ENCODE peak calls at places on chromosomes 16 and 17, in eight cellular contexts. K is left ventricle myocardium inferior; N is A549; J is lower leg skin; U is BJ; H is SJSA1; W is stomach; L is CD8-positive, alpha-beta memory T cell. T is an unnamed sample.

GRCh38 chr17:79947351-79948031 is 88.2 kb downstream of the TBC1D16 start:
- DNase-seq in L (no peak), W (no peak), K (peak; percentile 12), N (no peak), U (no peak), H (no peak), J (no peak), T (peak; percentile 16)

GRCh38 chr16:78821335-78821734 is 721.9 kb downstream of the WWOX start:
- DNase-seq in N (no peak), L (no peak), J (no peak), U (no peak), K (no peak), W (no peak), H (no peak), T (no peak)

GRCh38 chr17:76371656-76372628 is 12.5 kb upstream of the SPHK1 start:
- DNase-seq in U (peak; percentile 93), J (no peak), W (no peak), N (peak; percentile 65), K (no peak), H (peak; percentile 96), L (no peak), T (peak; percentile 98)

GRCh38 chr17:5584383-5584951 is at the start of gene NLRP1:
- DNase-seq in K (peak; percentile 89), W (peak; percentile 76), H (peak; percentile 76), L (peak; percentile 91), N (peak; percentile 31), U (peak; percentile 56), J (peak; percentile 96), T (peak; percentile 76)

GRCh38 chr16:68646948-68647659 is 2.0 kb downstream of the CDH3 start:
- DNase-seq in K (no peak), H (no peak), J (no peak), W (no peak), L (no peak), N (no peak), U (no peak), T (no peak)

GRCh38 chr16:19083670-19084069 is 16.3 kb downstream of the COQ7 start:
- DNase-seq in N (no peak), J (no peak), W (no peak), K (no peak), H (no peak), U (no peak), L (no peak), T (no peak)

GRCh38 chr16:22192261-22193133 is 13.6 kb upstream of the EEF2K start:
- DNase-seq in L (peak; percentile 83), U (peak; percentile 65), K (peak; percentile 77), N (no peak), J (peak; percentile 94), W (peak; percentile 78), H (peak; percentile 76), T (peak; percentile 82)

GRCh38 chr17:12422632-12423031 is 243.1 kb upstream of the MYOCD start:
- DNase-seq in W (peak; percentile 73), L (no peak), N (no peak), J (no peak), U (no peak), H (no peak), K (peak; percentile 55), T (no peak)

GRCh38 chr16:71693168-71693567 is 31.3 kb downstream of the PHLPP2 start:
- DNase-seq in J (no peak), H (no peak), L (no peak), N (no peak), K (no peak), W (no peak), U (no peak), T (no peak)

GRCh38 chr17:49987290-49987585 is 7.8 kb downstream of the DLX3 start:
- DNase-seq in K (no peak), L (no peak), U (no peak), J (no peak), W (no peak), H (no peak), N (no peak), T (no peak)

GRCh38 chr16:79097781-79098180 is 502.8 kb downstream of the MAF start:
- DNase-seq in J (no peak), H (no peak), U (no peak), N (no peak), W (no peak), K (no peak), L (no peak), T (no peak)

GRCh38 chr17:12250973-12251372 is 230.3 kb downstream of the MAP2K4 start:
- DNase-seq in U (no peak), J (no peak), H (no peak), K (no peak), N (no peak), L (no peak), W (no peak), T (no peak)

DNA sequence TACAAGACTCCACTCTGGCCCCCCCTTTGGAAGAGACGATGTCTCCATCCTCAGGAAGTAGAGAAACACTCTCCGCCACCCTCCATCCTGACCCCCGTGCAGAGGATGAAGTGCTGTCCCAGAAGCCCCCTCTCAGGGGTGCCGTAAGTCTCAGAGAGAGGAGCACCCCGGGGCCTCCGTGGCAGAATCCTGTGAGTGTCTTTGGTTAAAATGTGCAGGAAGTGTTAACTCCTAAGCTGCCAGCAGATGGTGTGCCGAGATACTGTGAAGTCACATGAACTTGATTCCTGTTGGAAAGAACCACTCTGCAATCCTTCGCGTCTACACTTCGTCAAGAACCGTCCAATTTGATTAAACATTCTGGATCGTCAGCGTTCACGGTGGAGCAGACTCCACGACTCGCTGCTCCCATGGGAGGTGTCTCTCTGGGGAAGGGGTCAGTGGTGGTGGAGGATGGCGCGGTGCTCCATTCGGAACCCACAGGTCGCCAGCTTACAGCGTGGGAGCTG is 5.6 kb downstream of the BANP start:
- DNase-seq in J (no peak), W (no peak), K (no peak), U (no peak), L (no peak), N (peak; percentile 57), H (no peak), T (no peak)
- H3K4me3 ChIP-seq in J (no peak overlapping the region), W (peak overlapping the region; percentile 12), K (peak overlapping the region; percentile 21), U (no peak overlapping the region), L (peak overlapping the region; percentile 43), N (no peak overlapping the region), H (no peak overlapping the region), T (peak overlapping the region; percentile 32)

DNA sequence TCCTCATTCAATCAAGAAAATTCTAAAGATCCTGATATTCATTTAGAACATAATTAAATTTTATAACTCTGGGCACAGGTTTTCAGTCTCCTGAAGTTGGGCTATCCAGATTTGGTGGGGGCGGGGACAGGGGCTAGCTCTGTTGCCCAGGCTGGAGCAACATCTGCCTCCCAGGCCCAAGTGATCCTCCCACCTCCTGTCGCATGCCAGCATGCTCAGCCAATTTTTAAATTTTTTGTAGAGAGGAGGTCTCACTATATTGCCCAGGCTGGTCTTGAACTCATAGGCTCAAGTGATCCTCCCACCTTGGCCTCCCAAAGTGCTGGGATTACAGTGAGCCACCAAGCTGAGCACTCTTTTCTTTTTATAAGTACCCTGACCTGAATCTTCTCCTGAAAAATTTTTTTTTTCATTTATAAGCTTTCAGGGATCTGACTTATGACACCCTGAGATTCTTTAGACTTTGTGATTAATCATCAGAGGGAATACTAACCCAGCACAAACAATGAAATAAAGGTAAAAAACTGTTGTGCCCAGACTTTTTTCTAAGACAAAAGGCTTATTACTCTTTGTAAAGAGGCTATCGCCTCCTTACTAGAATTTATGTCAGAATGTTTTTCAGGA is 62.6 kb downstream of the TUBD1 start:
- DNase-seq in J (no peak), N (peak; percentile 93), W (no peak), H (peak; percentile 80), U (no peak), L (no peak), K (no peak), T (no peak)
- H3K4me3 ChIP-seq in J (no peak overlapping the region), N (peak overlapping the region; percentile 22), W (no peak overlapping the region), H (no peak overlapping the region), U (no peak overlapping the region), L (no peak overlapping the region), K (no peak overlapping the region), T (peak overlapping the region; percentile 27)

DNA sequence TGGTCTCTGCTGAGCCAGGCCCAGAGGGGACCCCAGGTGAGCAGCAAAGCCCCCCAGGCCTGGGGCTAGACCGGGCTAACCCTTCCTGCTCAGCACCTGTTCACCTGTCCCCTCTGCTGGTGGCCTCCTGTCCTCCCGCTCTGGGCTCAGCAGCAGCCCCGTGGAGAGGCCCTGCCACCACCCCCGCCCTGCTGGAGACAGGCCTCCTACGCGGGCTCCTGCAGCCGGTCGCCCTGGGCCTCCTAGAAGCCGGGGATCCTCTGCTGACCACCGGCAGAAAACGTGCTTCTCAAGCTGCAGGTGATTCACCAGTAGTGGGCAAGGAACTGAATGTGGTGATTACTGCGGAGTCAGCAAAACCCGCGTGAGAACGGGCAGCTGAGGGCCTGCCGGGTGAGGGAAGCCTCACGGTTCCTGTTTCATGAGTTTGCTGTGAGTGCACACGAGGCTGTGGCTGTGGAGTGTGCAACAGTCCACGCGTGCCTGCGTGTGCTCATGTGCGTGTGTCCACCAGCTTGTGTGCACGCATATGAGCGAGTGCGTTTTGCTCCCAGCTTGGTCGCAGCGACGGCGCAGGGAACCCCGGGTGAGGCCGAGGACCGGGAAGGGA is 792 bp downstream of the SECTM1 start:
- DNase-seq in L (no peak), N (peak; percentile 58), H (no peak), U (no peak), K (peak; percentile 48), J (no peak), W (peak; percentile 56), T (no peak)
- H3K4me3 ChIP-seq in L (peak overlapping the region; percentile 49), N (peak overlapping the region; percentile 66), H (peak overlapping the region; percentile 52), U (peak overlapping the region; percentile 64), K (peak overlapping the region; percentile 70), J (peak overlapping the region; percentile 41), W (peak overlapping the region; percentile 64), T (peak overlapping the region; percentile 55)

GRCh38 chr16:85570213-85570734 is 42.8 kb upstream of the GSE1 start:
- DNase-seq in L (peak; percentile 16), H (no peak), K (no peak), N (no peak), W (peak; percentile 39), U (no peak), J (no peak), T (no peak)

GRCh38 chr16:85568519-85568918 is 44.6 kb upstream of the GSE1 start:
- DNase-seq in K (no peak), J (peak; percentile 66), L (no peak), H (no peak), U (no peak), W (peak; percentile 73), N (no peak), T (no peak)

GRCh38 chr16:85569039-85569614 is 44.0 kb upstream of the GSE1 start:
- DNase-seq in K (no peak), H (no peak), W (peak; percentile 41), U (no peak), L (no peak), J (no peak), N (no peak), T (no peak)

GRCh38 chr16:85570735-85571562 is 42.2 kb upstream of the GSE1 start:
- DNase-seq in L (peak; percentile 58), W (peak; percentile 49), N (no peak), U (no peak), H (no peak), J (peak; percentile 68), K (peak; percentile 57), T (no peak)

DNA sequence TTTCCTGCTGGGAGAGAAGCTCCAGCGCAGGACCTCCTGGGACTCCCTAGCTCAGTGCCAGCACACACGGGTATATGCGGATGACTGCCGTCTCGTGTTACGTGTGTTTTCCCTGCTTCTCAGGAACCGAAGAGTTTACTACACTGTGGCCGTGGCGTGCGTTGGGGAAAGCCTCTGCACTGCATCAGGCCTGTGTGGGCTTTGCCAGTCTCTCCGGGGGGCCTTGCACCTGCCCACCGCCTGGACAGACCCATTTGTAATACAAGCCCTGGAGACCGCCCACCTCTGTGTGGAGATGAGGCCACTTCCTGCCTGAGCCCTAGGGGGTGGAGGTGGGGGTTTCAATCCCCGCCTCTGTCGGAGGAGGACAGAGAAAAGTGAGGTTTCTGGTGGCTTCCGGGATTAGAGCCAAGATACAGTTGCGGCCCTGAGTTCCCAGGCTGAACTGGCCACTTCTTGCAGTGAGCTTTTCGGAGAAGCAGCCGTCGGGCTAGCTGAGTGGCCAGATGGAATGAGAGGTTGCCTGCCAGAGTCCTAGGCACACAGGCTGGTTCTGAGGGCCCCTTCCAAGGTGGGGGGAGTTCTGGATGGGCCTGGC is 43.4 kb upstream of the GSE1 start:
- DNase-seq in H (no peak), N (no peak), W (peak; percentile 54), L (peak; percentile 37), U (no peak), J (no peak), K (no peak), T (peak; percentile 69)
- H3K4me3 ChIP-seq in H (no peak overlapping the region), N (no peak overlapping the region), W (no peak overlapping the region), L (peak overlapping the region; percentile 48), U (no peak overlapping the region), J (no peak overlapping the region), K (no peak overlapping the region), T (no peak overlapping the region)